ENCODE peak calls at places on chromosome 9, in nine cellular contexts. N is fibroblast of mammary gland, A is AG09319, E is GM06990, W is PC-9, Q is spleen, D is cardiac fibroblast, F is GM10248, M is Peyer's patch. V is an unnamed sample.

GRCh38 chr9:71472400-71472799 is 295.9 kb downstream of the CEMIP2 start:
- DNase-seq in N (no peak), A (no peak), E (no peak), W (no peak), Q (no peak), D (no peak), F (no peak), M (no peak), V (no peak)

GRCh38 chr9:132474253-132474652 is 64.2 kb downstream of the CFAP77 start:
- DNase-seq in N (peak), A (no peak), E (no peak), W (no peak), Q (peak), D (no peak), F (no peak), M (no peak), V (no peak)

GRCh38 chr9:129486496-129487306 is 134.2 kb downstream of the C9orf50 start:
- DNase-seq in N (peak), A (no peak), E (no peak), W (peak), Q (no peak), D (peak), F (no peak), M (no peak), V (no peak)

GRCh38 chr9:123739902-123740301 is 190.0 kb downstream of the DENND1A start:
- DNase-seq in N (no peak), A (no peak), E (no peak), W (no peak), Q (no peak), D (no peak), F (no peak), M (no peak), V (no peak)

GRCh38 chr9:126436545-126437269 is 110.1 kb downstream of the MVB12B start:
- DNase-seq in N (no peak), A (no peak), E (no peak), W (no peak), Q (no peak), D (peak), F (no peak), M (no peak), V (no peak)

GRCh38 chr9:69937358-69937757 is 106.3 kb upstream of the MAMDC2 start:
- DNase-seq in N (peak), A (no peak), E (no peak), W (no peak), Q (no peak), D (peak), F (no peak), M (no peak), V (no peak)

GRCh38 chr9:31587176-31587575 is 797.3 kb upstream of the ACO1 start:
- DNase-seq in N (no peak), A (no peak), E (no peak), W (no peak), Q (no peak), D (no peak), F (no peak), M (no peak), V (no peak)

GRCh38 chr9:93826209-93826608 is 128.9 kb downstream of the BARX1 start:
- DNase-seq in N (no peak), A (no peak), E (peak), W (no peak), Q (peak), D (no peak), F (peak), M (peak), V (peak)

GRCh38 chr9:83197611-83198010 is 134.7 kb upstream of the RASEF start:
- DNase-seq in N (no peak), A (no peak), E (no peak), W (no peak), Q (no peak), D (no peak), F (no peak), M (no peak), V (no peak)

GRCh38 chr9:126125177-126125576 is 201.5 kb upstream of the MVB12B start:
- DNase-seq in N (no peak), A (no peak), E (no peak), W (no peak), Q (peak), D (no peak), F (no peak), M (no peak), V (no peak)

GRCh38 chr9:94936411-94936810 is 209.9 kb downstream of the AOPEP start:
- DNase-seq in N (peak), A (no peak), E (no peak), W (no peak), Q (no peak), D (peak), F (no peak), M (no peak), V (no peak)

GRCh38 chr9:77597057-77597456 is 51.1 kb downstream of the GNA14 start:
- DNase-seq in N (peak), A (no peak), E (no peak), W (no peak), Q (no peak), D (peak), F (no peak), M (no peak), V (no peak)

GRCh38 chr9:111037744-111038335 is 430 bp downstream of the LPAR1 start:
- DNase-seq in N (peak), A (no peak), E (peak), W (peak), Q (peak), D (peak), F (peak), M (peak), V (peak)

GRCh38 chr9:4855861-4856260 is 63.1 kb downstream of the RCL1 start:
- DNase-seq in N (peak), A (no peak), E (no peak), W (no peak), Q (no peak), D (peak), F (no peak), M (no peak), V (no peak)

GRCh38 chr9:136712690-136713554 is 550 bp downstream of the DIPK1B start:
- DNase-seq in N (no peak), A (no peak), E (no peak), W (no peak), Q (peak), D (no peak), F (no peak), M (no peak), V (no peak)

GRCh38 chr9:89579741-89580395 is 24.9 kb upstream of the GADD45G start:
- DNase-seq in N (no peak), A (no peak), E (no peak), W (no peak), Q (no peak), D (no peak), F (no peak), M (no peak), V (no peak)

GRCh38 chr9:34694811-34695210 is 3.7 kb upstream of the CCL19 start:
- DNase-seq in N (no peak), A (no peak), E (no peak), W (no peak), Q (no peak), D (no peak), F (no peak), M (no peak), V (peak)

GRCh38 chr9:105978336-105978735 is 284.0 kb downstream of the TMEM38B start:
- DNase-seq in N (no peak), A (no peak), E (no peak), W (no peak), Q (no peak), D (no peak), F (no peak), M (no peak), V (no peak)

GRCh38 chr9:81150016-81150625 is 539.2 kb downstream of the TLE1 start:
- DNase-seq in N (no peak), A (no peak), E (no peak), W (no peak), Q (no peak), D (no peak), F (no peak), M (no peak), V (no peak)

GRCh38 chr9:35432076-35432475 is 57.8 kb upstream of the RUSC2 start:
- DNase-seq in N (no peak), A (no peak), E (no peak), W (no peak), Q (no peak), D (peak), F (no peak), M (no peak), V (no peak)

GRCh38 chr9:4155224-4156026 is 144.4 kb downstream of the GLIS3 start:
- DNase-seq in N (no peak), A (no peak), E (no peak), W (no peak), Q (no peak), D (no peak), F (no peak), M (no peak), V (no peak)

GRCh38 chr9:114643906-114644305 is 13.7 kb downstream of the TEX53 start:
- DNase-seq in N (no peak), A (no peak), E (no peak), W (no peak), Q (no peak), D (peak), F (no peak), M (no peak), V (no peak)

GRCh38 chr9:135370411-135371375 is 108.9 kb upstream of the PPP1R26 start:
- DNase-seq in N (no peak), A (no peak), E (no peak), W (no peak), Q (no peak), D (peak), F (no peak), M (no peak), V (no peak)

GRCh38 chr9:18566125-18566524 is 92.2 kb downstream of the ADAMTSL1 start:
- DNase-seq in N (peak), A (no peak), E (no peak), W (no peak), Q (no peak), D (peak), F (no peak), M (no peak), V (no peak)

GRCh38 chr9:106921989-106922388 is 59.0 kb downstream of the ZNF462 start:
- DNase-seq in N (peak), A (no peak), E (no peak), W (no peak), Q (no peak), D (peak), F (no peak), M (no peak), V (no peak)

GRCh38 chr9:134301387-134302129 is 24.7 kb upstream of the RXRA start:
- DNase-seq in N (no peak), A (no peak), E (peak), W (no peak), Q (peak), D (no peak), F (no peak), M (no peak), V (peak)

GRCh38 chr9:136535070-136535469 is 10.8 kb downstream of the NOTCH1 start:
- DNase-seq in N (no peak), A (no peak), E (no peak), W (no peak), Q (peak), D (no peak), F (no peak), M (no peak), V (no peak)

GRCh38 chr9:100294341-100294740 is 58.4 kb downstream of the TEX10 start:
- DNase-seq in N (peak), A (no peak), E (no peak), W (no peak), Q (no peak), D (no peak), F (no peak), M (no peak), V (no peak)

GRCh38 chr9:125258832-125259534 is 2.6 kb upstream of the GAPVD1 start:
- DNase-seq in N (no peak), A (no peak), E (no peak), W (no peak), Q (no peak), D (no peak), F (no peak), M (no peak), V (no peak)

GRCh38 chr9:109868222-109868621 is 88.2 kb downstream of the PALM2AKAP2 start:
- DNase-seq in N (no peak), A (no peak), E (no peak), W (no peak), Q (no peak), D (peak), F (no peak), M (no peak), V (no peak)

GRCh38 chr9:125990793-125991220 is 243.6 kb downstream of the PBX3 start:
- DNase-seq in N (no peak), A (no peak), E (no peak), W (no peak), Q (no peak), D (no peak), F (no peak), M (peak), V (peak)

GRCh38 chr9:90024823-90025222 is 420.0 kb downstream of the GADD45G start:
- DNase-seq in N (no peak), A (no peak), E (no peak), W (no peak), Q (peak), D (no peak), F (no peak), M (no peak), V (no peak)

GRCh38 chr9:115004535-115004934 is 74.1 kb upstream of the TNFSF8 start:
- DNase-seq in N (peak), A (no peak), E (no peak), W (no peak), Q (no peak), D (no peak), F (no peak), M (no peak), V (no peak)

GRCh38 chr9:86637515-86637914 is 283.3 kb upstream of the TUT7 start:
- DNase-seq in N (peak), A (no peak), E (peak), W (no peak), Q (no peak), D (peak), F (no peak), M (no peak), V (no peak)

GRCh38 chr9:8880031-8880430 is 1080.5 kb upstream of the DMAC1 start:
- DNase-seq in N (no peak), A (no peak), E (no peak), W (no peak), Q (no peak), D (no peak), F (no peak), M (no peak), V (no peak)

GRCh38 chr9:21576331-21577189 is 94.4 kb upstream of the IFNE start:
- DNase-seq in N (peak), A (peak), E (no peak), W (peak), Q (no peak), D (peak), F (no peak), M (no peak), V (no peak)

GRCh38 chr9:19975499-19975898 is 186.7 kb upstream of the SLC24A2 start:
- DNase-seq in N (no peak), A (no peak), E (no peak), W (no peak), Q (no peak), D (peak), F (no peak), M (no peak), V (no peak)

GRCh38 chr9:37410969-37411785 is 11.3 kb upstream of the GRHPR start:
- DNase-seq in N (no peak), A (no peak), E (peak), W (no peak), Q (peak), D (peak), F (peak), M (no peak), V (no peak)
- TF ChIP-seq CTCF in N (peak), A (peak), E (peak), W (peak), Q (no peak), D (peak), F (peak), M (no peak), V (peak)

GRCh38 chr9:87884578-87885459 is 2.1 kb downstream of the SPATA31E1 start:
- DNase-seq in N (no peak), A (no peak), E (no peak), W (no peak), Q (no peak), D (no peak), F (no peak), M (peak), V (peak)

GRCh38 chr9:87883274-87883673 is 597 bp downstream of the SPATA31E1 start:
- DNase-seq in N (no peak), A (no peak), E (no peak), W (no peak), Q (no peak), D (no peak), F (no peak), M (peak), V (no peak)

GRCh38 chr9:87885484-87886189 is 3.0 kb downstream of the SPATA31E1 start:
- DNase-seq in N (no peak), A (no peak), E (no peak), W (no peak), Q (no peak), D (no peak), F (no peak), M (peak), V (no peak)

GRCh38 chr9:87882627-87883026 is at the start of gene SPATA31E1:
- DNase-seq in N (peak), A (no peak), E (no peak), W (no peak), Q (no peak), D (peak), F (no peak), M (peak), V (no peak)

DNA sequence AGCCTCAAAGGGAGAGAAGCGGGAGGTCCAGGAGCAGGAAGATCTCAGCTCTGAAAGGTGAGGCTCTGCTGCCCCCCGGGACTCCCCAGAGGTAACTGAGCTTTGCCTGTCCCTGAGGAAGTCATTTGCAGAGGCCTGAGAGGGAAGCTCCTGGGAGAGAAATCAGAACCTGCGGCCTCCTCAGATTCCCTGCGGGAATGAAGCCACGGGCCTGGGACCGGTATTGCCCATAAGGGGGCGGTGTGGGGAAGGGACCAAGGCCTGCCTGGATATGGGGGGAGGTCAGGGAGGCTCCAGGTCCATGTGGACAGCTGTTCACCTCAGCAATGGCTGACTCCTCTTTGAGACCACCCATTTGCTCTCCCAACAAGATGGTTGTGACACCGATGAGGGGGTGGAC is 1.3 kb downstream of the SPATA31E1 start:
- DNase-seq in N (no peak), A (no peak), E (no peak), W (no peak), Q (no peak), D (no peak), F (no peak), M (peak), V (no peak)
- TF ChIP-seq CTCF in N (peak), A (no peak), E (peak), W (peak), Q (no peak), D (no peak), F (no peak), M (no peak), V (peak)

GRCh38 chr9:14080940-14081621 is 232.9 kb downstream of the NFIB start:
- DNase-seq in N (peak), A (no peak), E (no peak), W (no peak), Q (no peak), D (peak), F (no peak), M (no peak), V (no peak)
- TF ChIP-seq CTCF in N (no peak), A (no peak), E (no peak), W (no peak), Q (no peak), D (no peak), F (no peak), M (no peak), V (peak)

DNA sequence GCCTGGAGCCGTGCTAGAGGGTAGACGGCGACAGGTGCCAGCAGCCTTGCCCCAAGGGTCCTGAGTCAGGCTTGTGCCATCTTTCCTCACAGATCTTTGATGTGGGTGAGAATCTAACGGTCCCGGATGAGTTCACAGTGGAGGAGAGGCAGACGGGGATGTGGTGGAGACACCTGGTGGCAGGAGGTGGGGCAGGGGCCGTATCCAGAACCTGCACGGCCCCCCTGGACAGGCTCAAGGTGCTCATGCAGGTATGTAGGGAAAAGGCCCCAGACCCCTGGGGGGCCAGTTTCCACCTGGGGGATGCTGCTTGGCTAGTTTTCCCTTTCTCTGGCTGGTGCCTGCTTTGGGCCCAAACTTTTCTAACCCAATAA is 24.0 kb downstream of the PTGES2 start:
- DNase-seq in N (no peak), A (no peak), E (no peak), W (no peak), Q (peak), D (no peak), F (no peak), M (no peak), V (no peak)
- TF ChIP-seq CTCF in N (no peak), A (peak), E (peak), W (peak), Q (peak), D (no peak), F (peak), M (peak), V (peak)

DNA sequence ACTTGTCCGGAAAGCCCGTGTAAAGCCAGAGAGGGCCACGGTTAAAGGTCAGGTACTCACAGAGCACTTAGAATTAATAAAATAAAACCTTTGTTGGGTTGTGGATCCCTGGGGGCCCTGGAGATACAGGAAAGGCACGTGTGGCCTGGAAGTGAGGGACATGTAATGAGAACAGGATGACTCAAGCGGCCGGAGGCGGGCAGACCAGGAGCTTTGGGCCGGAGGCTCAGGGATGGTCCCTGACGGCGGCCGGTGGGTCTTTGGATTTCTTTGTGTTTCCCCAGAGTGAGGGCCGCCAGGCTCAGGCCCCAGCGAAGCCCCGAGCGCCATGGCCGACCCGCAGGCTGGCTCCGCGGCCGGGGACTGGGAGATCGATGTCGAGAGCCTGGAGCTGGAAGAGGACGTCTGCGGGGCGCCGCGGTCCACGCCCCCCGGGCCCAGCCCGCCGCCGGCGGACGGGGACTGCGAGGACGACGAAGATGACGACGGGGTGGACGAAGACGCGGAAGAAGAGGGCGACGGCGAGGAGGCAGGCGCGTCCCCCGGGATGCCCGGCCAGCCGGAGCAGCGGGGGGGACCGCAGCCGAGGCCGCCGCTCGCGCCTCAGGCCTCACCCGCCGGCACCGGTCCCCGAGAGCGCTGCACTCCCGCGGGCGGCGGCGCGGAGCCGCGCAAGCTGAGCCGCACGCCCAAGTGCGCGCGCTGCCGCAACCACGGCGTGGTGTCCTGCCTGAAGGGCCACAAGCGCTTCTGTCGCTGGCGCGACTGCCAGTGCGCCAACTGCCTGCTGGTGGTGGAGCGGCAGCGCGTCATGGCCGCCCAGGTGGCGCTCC is 1.3 kb downstream of the DMRT2 start:
- DNase-seq in N (peak), A (no peak), E (no peak), W (no peak), Q (no peak), D (no peak), F (no peak), M (peak), V (no peak)
- TF ChIP-seq CTCF in N (no peak), A (no peak), E (peak), W (no peak), Q (no peak), D (no peak), F (no peak), M (peak), V (no peak)

DNA sequence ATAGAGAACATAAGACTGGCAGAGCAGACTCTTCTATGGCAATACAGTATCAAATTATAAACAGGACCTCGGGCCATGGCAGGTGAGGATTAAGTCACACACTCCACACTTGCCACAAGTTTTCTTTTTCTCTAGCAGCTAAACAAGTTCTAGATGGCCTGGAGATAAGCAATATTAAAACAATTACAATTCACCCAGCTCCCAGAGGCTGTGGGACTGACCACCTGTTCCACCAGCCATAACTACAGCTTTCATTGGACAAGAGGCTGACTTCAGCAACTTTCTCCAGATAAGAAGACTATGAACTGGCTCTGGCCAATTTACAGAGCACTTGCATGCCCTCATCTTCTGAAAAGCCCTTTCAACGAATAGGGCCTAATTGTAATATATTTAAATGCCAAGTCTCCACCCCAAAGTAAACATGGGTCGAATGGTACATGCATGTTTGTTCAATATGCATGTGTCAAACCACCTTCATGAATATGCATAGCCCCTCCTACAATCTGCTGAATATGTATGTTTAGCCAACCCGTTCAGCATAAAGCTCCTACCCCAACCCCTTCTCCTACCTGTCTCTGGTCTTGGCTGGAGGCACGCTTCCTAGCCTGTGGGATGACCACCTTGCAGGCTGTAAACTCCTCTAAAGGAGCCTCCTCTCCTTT is 6.1 kb upstream of the CFAP157 start:
- DNase-seq in N (no peak), A (no peak), E (no peak), W (no peak), Q (no peak), D (no peak), F (no peak), M (no peak), V (no peak)
- TF ChIP-seq CTCF in N (no peak), A (no peak), E (no peak), W (no peak), Q (no peak), D (no peak), F (no peak), M (no peak), V (no peak)